ENCODE peak calls at places on chromosomes 5 and 9, in nine cellular contexts. R is NCI-H2171, A is A673, G is retina, F is HT1080, B is GM19239, J is head of caudate nucleus, L is fibroblast of mammary gland, H is heart right ventricle. I is an unnamed sample.

GRCh38 chr5:60568646-60569045 is 131.3 kb downstream of the DEPDC1B start:
- DNase-seq in H (no peak), J (no peak), G (no peak), F (no peak), A (no peak), B (no peak), L (no peak), R (no peak), I (no peak)

GRCh38 chr9:104970588-104970987 is 42.6 kb upstream of the ABCA1 start:
- DNase-seq in F (no peak), R (no peak), H (no peak), B (no peak), A (no peak), J (no peak), L (peak), G (no peak), I (no peak)

GRCh38 chr5:17665836-17666235 is 31.6 kb downstream of the TAF11L14 start:
- DNase-seq in G (no peak), B (no peak), A (no peak), L (no peak), R (no peak), F (no peak), J (no peak), H (no peak), I (no peak)

GRCh38 chr5:97388794-97389193 is 205.7 kb upstream of the RIOK2 start:
- DNase-seq in R (no peak), J (no peak), G (no peak), H (no peak), F (peak), A (no peak), L (peak), B (no peak), I (peak)

GRCh38 chr9:104868687-104869404 is 59.1 kb downstream of the ABCA1 start:
- DNase-seq in H (peak), G (peak), J (peak), A (peak), F (peak), R (peak), L (peak), B (peak), I (no peak)

GRCh38 chr5:132069561-132069960 is 4.0 kb upstream of the CSF2 start:
- DNase-seq in L (no peak), B (no peak), F (no peak), G (no peak), R (no peak), A (no peak), J (no peak), H (no peak), I (no peak)

GRCh38 chr5:107607196-107607595 is 63.5 kb downstream of the EFNA5 start:
- DNase-seq in G (no peak), B (no peak), H (no peak), L (no peak), J (no peak), R (no peak), F (no peak), A (no peak), I (no peak)

GRCh38 chr5:28310696-28311095 is 1272.3 kb upstream of the CDH9 start:
- DNase-seq in A (no peak), L (no peak), G (no peak), H (no peak), B (no peak), R (no peak), J (no peak), F (no peak), I (no peak)

GRCh38 chr9:34197756-34198711 is 19.2 kb downstream of the UBAP1 start:
- DNase-seq in H (no peak), R (no peak), G (no peak), F (no peak), J (no peak), L (no peak), A (no peak), B (no peak), I (no peak)

GRCh38 chr5:151451626-151452520 is 4.5 kb downstream of the SLC36A1 start:
- DNase-seq in R (no peak), A (no peak), L (peak), B (peak), J (no peak), F (peak), H (no peak), G (no peak), I (no peak)

GRCh38 chr5:176155882-176156497 is 82.2 kb upstream of the SIMC1 start:
- DNase-seq in A (no peak), L (no peak), B (no peak), H (no peak), J (no peak), G (no peak), F (no peak), R (no peak), I (no peak)

GRCh38 chr5:179553006-179553405 is 2.7 kb downstream of the RUFY1 start:
- DNase-seq in L (no peak), G (no peak), A (no peak), R (no peak), F (no peak), B (no peak), J (no peak), H (no peak), I (no peak)

GRCh38 chr5:79890119-79890870 is 100.8 kb downstream of the MTX3 start:
- DNase-seq in F (no peak), G (no peak), J (no peak), R (no peak), B (no peak), H (no peak), A (no peak), L (no peak), I (no peak)

GRCh38 chr5:180142824-180143610 is 66.0 kb downstream of the RASGEF1C start:
- DNase-seq in G (no peak), L (no peak), J (no peak), H (no peak), F (no peak), B (no peak), R (no peak), A (no peak), I (no peak)

I was measured in Panc1.